ENCODE peak calls at places on chromosome 13, in five cellular contexts. Y is CD4-positive, alpha-beta memory T cell; J is uterus; X is small intestine; W is heart left ventricle. T is an unnamed sample.

GRCh38 chr13:45607931-45608330 is 7.6 kb downstream of the ERICH6B start:
- DNase-seq in Y (no peak), W (no peak), X (no peak), J (no peak), T (no peak)

GRCh38 chr13:50457430-50458393 is 385.8 kb downstream of the DLEU7 start:
- DNase-seq in X (no peak), W (no peak), Y (no peak), J (no peak), T (no peak)

GRCh38 chr13:33345842-33346241 is 60.3 kb upstream of the STARD13 start:
- DNase-seq in X (no peak), Y (no peak), W (no peak), J (no peak), T (no peak)

GRCh38 chr13:43170497-43170896 is 147.1 kb downstream of the DNAJC15 start:
- DNase-seq in Y (no peak), X (no peak), J (no peak), W (no peak), T (no peak)

GRCh38 chr13:24097064-24097463 is 63.5 kb upstream of the SPATA13 start:
- DNase-seq in J (no peak), W (no peak), Y (no peak), X (no peak), T (peak; percentile 59)

GRCh38 chr13:74074723-74075122 is 59.5 kb downstream of the KLF12 start:
- DNase-seq in Y (no peak), W (no peak), J (no peak), X (no peak), T (peak; percentile 45)

GRCh38 chr13:36432106-36432544 is at the start of gene CCNA1:
- DNase-seq in X (no peak), J (peak; percentile 23), W (no peak), Y (no peak), T (peak; percentile 79)

GRCh38 chr13:98098511-98098910 is 44.4 kb upstream of the FARP1 start:
- DNase-seq in W (no peak), Y (no peak), X (no peak), J (no peak), T (no peak)

GRCh38 chr13:42001580-42001979 is 40.7 kb upstream of the VWA8 start:
- DNase-seq in W (no peak), X (no peak), Y (no peak), J (peak; percentile 83), T (no peak)

GRCh38 chr13:20567881-20568528 is 1.0 kb downstream of the IFT88 start:
- DNase-seq in W (no peak), Y (no peak), J (no peak), X (no peak), T (no peak)

GRCh38 chr13:63364159-63364558 is 1948.5 kb upstream of the PCDH20 start:
- DNase-seq in J (no peak), Y (no peak), X (no peak), W (no peak), T (no peak)

GRCh38 chr13:77896977-77897376 is 21.7 kb downstream of the EDNRB start:
- DNase-seq in X (no peak), W (no peak), Y (no peak), J (no peak), T (no peak)

GRCh38 chr13:111491659-111492058 is 171.2 kb downstream of the TEX29 start:
- DNase-seq in W (no peak), X (no peak), Y (no peak), J (no peak), T (no peak)

GRCh38 chr13:43057653-43058317 is 34.4 kb downstream of the DNAJC15 start:
- DNase-seq in W (peak; percentile 47), X (peak; percentile 37), J (no peak), Y (peak; percentile 67), T (no peak)

GRCh38 chr13:73416093-73416492 is 357.3 kb downstream of the KLF5 start:
- DNase-seq in X (no peak), W (no peak), J (no peak), Y (no peak), T (no peak)

GRCh38 chr13:83153833-83154232 is 728.4 kb downstream of the SLITRK1 start:
- DNase-seq in W (no peak), X (no peak), Y (no peak), J (no peak), T (no peak)

GRCh38 chr13:82878536-82878935 is 1003.7 kb downstream of the SLITRK1 start:
- DNase-seq in J (no peak), W (no peak), X (no peak), Y (no peak), T (no peak)

GRCh38 chr13:89380101-89380500 is 1708.9 kb downstream of the SLITRK5 start:
- DNase-seq in X (no peak), J (no peak), Y (no peak), W (no peak), T (no peak)

GRCh38 chr13:97889803-97890202 is 63.7 kb upstream of the IPO5 start:
- DNase-seq in Y (no peak), J (no peak), W (peak; percentile 40), X (no peak), T (no peak)

GRCh38 chr13:37769078-37769477 is 100.5 kb downstream of the TRPC4 start:
- DNase-seq in W (no peak), Y (no peak), J (no peak), X (no peak), T (no peak)

GRCh38 chr13:59691501-59692066 is 472.1 kb downstream of the DIAPH3 start:
- DNase-seq in X (no peak), J (no peak), Y (no peak), W (no peak), T (no peak)

GRCh38 chr13:60617863-60618733 is 221.1 kb downstream of the TDRD3 start:
- DNase-seq in J (no peak), W (no peak), X (peak; percentile 6), Y (no peak), T (no peak)

GRCh38 chr13:97224544-97225324 is 2.6 kb downstream of the MBNL2 start:
- DNase-seq in X (peak; percentile 85), J (no peak), Y (peak; percentile 64), W (peak; percentile 32), T (no peak)

GRCh38 chr13:113982296-113982661 is 8.4 kb upstream of the C13orf46 start:
- DNase-seq in X (no peak), W (no peak), J (peak; percentile 9), Y (no peak), T (no peak)

GRCh38 chr13:83825676-83826075 is 56.6 kb downstream of the SLITRK1 start:
- DNase-seq in J (no peak), Y (no peak), X (no peak), W (no peak), T (no peak)

GRCh38 chr13:22937241-22937640 is 243.5 kb upstream of the SGCG start:
- DNase-seq in X (no peak), J (no peak), W (no peak), Y (no peak), T (no peak)

GRCh38 chr13:73922728-73923393 is 211.3 kb downstream of the KLF12 start:
- DNase-seq in Y (no peak), X (no peak), J (no peak), W (no peak), T (no peak)

GRCh38 chr13:40598599-40598998 is 67.8 kb downstream of the FOXO1 start:
- DNase-seq in J (peak; percentile 83), X (no peak), W (no peak), Y (no peak), T (no peak)

GRCh38 chr13:37058801-37059135 is 720 bp downstream of the SUPT20H start:
- DNase-seq in W (no peak), X (no peak), J (no peak), Y (no peak), T (peak; percentile 4)

GRCh38 chr13:42395066-42395821 is 123.3 kb downstream of the AKAP11 start:
- DNase-seq in W (no peak), Y (no peak), J (no peak), X (no peak), T (no peak)

DNA sequence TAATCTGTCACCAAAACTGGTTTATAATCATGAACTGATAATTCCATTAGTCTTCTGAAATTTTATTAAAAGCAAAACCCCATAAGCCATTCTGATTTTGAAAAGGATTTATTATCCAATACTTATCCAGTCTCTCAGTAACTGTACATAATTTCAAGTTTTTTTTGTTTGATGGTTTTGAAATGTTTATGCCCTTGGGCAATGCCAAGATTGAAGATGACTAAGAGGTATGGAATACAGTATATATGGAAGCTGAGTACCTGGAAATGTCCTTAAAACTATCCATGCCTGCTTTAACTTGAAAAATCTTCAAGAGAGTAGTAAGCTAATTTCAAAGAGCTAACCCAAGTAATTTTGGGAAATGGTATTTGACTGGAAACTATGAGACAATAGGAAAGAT is 1.8 kb upstream of the NEK5 start:
- DNase-seq in X (no peak), Y (no peak), W (no peak), J (no peak), T (no peak)
- H3K27me3 ChIP-seq in X (no peaks in the 10 kb centered on the region), Y (peaks cover 4% of the 10 kb centered on the region), W (no peaks in the 10 kb centered on the region), J (no peaks in the 10 kb centered on the region), T (no peaks in the 10 kb centered on the region)

DNA sequence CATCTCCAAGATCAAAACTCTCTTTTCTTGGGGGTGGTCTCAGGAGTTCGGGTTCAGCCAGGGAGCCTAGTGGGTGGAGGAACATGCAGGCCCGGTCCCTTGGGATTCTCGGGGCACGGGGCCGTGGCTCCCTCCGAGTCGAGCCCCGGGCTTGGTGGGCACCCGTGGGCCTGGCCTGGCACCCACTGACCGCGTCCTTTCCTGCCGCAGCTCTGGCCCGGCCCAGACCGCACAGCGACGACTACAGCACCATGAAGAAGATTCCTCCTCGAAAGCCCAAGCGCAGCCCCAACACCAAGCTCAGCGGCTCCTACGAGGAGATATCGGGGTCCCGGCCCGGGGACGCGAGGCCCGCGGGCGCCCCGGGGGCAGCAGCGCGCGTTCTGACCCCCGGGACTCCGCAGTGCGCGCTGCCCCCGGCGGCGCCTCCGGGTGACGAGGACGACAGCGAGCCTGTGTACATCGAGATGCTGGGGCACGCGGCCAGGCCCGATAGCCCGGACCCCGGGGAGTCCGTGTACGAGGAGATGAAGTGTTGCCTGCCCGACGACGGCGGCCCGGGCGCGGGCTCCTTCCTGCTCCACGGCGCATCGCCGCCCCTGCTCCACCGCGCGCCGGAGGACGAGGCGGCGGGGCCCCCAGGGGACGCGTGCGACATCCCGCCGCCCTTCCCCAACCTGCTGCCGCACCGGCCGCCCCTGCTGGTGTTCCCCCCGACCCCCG is 510.8 kb downstream of the MYO16 start:
- DNase-seq in J (no peak), X (no peak), Y (no peak), W (no peak), T (no peak)
- H3K4me3 ChIP-seq in J (no peak overlapping the region), X (no peak overlapping the region), Y (no peak overlapping the region), W (peak overlapping the region; percentile 5), T (no peak overlapping the region)

GRCh38 chr13:112898786-112899617 is 70.0 kb upstream of the MCF2L start:
- DNase-seq in Y (no peak), X (no peak), W (no peak), J (no peak), T (no peak)
- H3K27me3 ChIP-seq in Y (peaks cover 10% of the 10 kb centered on the region), X (no peaks in the 10 kb centered on the region), W (peaks cover 15% of the 10 kb centered on the region), J (peaks cover 9% of the 10 kb centered on the region), T (peaks cover 3% of the 10 kb centered on the region)

DNA sequence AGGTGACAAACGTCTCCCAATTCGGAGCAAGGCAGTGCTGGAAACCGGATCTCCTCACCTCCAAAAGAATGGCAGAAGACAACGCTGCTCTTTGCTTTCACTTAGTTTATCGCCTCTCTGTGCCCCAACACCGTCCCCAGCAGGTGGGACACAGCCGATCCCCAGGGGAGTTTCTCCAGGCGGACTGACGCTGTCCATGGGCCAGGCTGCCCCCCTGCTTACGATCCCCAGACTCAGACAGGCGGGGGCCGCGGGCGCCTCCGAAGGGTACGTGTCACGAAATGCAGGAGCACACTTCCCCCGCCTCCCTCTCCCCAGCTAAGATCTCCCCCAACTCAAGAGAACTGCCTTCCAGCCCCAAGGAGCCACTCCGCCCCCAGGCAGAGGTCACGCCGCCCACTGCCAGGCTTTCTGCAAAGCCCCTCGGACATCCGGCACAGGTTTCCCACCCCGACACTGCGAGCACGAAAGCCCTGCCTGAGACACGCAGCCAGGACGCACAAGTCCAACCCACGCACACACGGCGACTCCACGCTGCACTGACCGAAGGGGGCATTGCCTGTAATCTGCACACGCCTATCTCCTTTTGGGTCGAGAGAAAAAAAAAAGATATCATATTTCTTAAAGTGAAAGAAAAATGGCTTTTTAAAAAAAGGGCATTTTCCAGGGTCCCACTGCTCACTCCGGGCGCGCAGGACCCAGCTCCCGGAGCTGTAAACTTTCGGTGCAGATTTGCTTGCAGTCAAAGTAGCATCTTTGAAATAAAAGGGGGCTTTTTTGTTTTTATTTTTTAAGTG is 1.9 kb downstream of the SPRY2 start:
- DNase-seq in J (peak; percentile 50), X (peak; percentile 55), Y (no peak), W (peak; percentile 80), T (peak; percentile 70)
- H3K4me3 ChIP-seq in J (peak overlapping the region; percentile 58), X (peak overlapping the region; percentile 92), Y (no peak overlapping the region), W (peak overlapping the region; percentile 97), T (peak overlapping the region; percentile 87)